ENCODE peak calls at places on chromosome 5, in six cellular contexts. A is GM13977; T is GM13976; B is germinal center; G is ELR; V is stimulated activated CD4-positive, alpha-beta T cell treated with anti-CD3 and anti-CD28 coated beads, Interleukin-12 subunit alpha, Interleukin-12 subunit beta, amount 100 ng/mL, for 24 hours. O is an unnamed sample.

GRCh38 chr5:58188287-58188651 is 271.6 kb downstream of the PLK2 start:
- DNase-seq in A (no peak), T (no peak), B (no peak), G (peak), V (no peak), O (no peak)

GRCh38 chr5:143153332-143154119 is 250.0 kb downstream of the NR3C1 start:
- DNase-seq in A (no peak), T (no peak), B (no peak), G (no peak), V (no peak), O (no peak)

GRCh38 chr5:181098642-181099452 is 32.1 kb downstream of the OR2V1 start:
- DNase-seq in A (no peak), T (no peak), B (no peak), G (peak), V (no peak), O (no peak)

GRCh38 chr5:61735999-61736398 is 403.9 kb downstream of the ZSWIM6 start:
- DNase-seq in A (no peak), T (no peak), B (no peak), G (no peak), V (no peak), O (no peak)

GRCh38 chr5:4630031-4630430 is 510.1 kb upstream of the ADAMTS16 start:
- DNase-seq in A (no peak), T (no peak), B (no peak), G (no peak), V (no peak), O (no peak)

GRCh38 chr5:83720805-83721431 is at the start of gene HAPLN1:
- DNase-seq in A (no peak), T (no peak), B (no peak), G (peak), V (no peak), O (no peak)

GRCh38 chr5:156934450-156935211 is 28.4 kb downstream of the TIMD4 start:
- DNase-seq in A (peak), T (no peak), B (peak), G (no peak), V (peak), O (no peak)

GRCh38 chr5:81626524-81626923 is 124.4 kb downstream of the SSBP2 start:
- DNase-seq in A (no peak), T (no peak), B (no peak), G (peak), V (no peak), O (no peak)

GRCh38 chr5:154207204-154207603 is 16.7 kb downstream of the GALNT10 start:
- DNase-seq in A (no peak), T (no peak), B (no peak), G (no peak), V (no peak), O (no peak)

GRCh38 chr5:153153086-153153485 is 337.4 kb upstream of the GRIA1 start:
- DNase-seq in A (no peak), T (no peak), B (no peak), G (peak), V (no peak), O (no peak)

GRCh38 chr5:15320896-15321295 is 179.1 kb upstream of the FBXL7 start:
- DNase-seq in A (no peak), T (no peak), B (no peak), G (no peak), V (no peak), O (no peak)

GRCh38 chr5:103340717-103341397 is 82.3 kb downstream of the MACIR start:
- DNase-seq in A (peak), T (peak), B (no peak), G (peak), V (no peak), O (peak)

GRCh38 chr5:67405101-67405364 is 208.4 kb upstream of the CD180 start:
- DNase-seq in A (no peak), T (no peak), B (no peak), G (no peak), V (no peak), O (no peak)

GRCh38 chr5:115068239-115069086 is 101.2 kb downstream of the TRIM36 start:
- DNase-seq in A (peak), T (peak), B (no peak), G (peak), V (no peak), O (peak)

GRCh38 chr5:131417240-131417869 is 153.5 kb downstream of the CDC42SE2 start:
- DNase-seq in A (peak), T (peak), B (peak), G (peak), V (peak), O (peak)

GRCh38 chr5:120298981-120299380 is 165.1 kb upstream of the PRR16 start:
- DNase-seq in A (no peak), T (no peak), B (no peak), G (no peak), V (no peak), O (no peak)

GRCh38 chr5:169688106-169688505 is 51.0 kb downstream of the DOCK2 start:
- DNase-seq in A (no peak), T (no peak), B (no peak), G (peak), V (no peak), O (no peak)

GRCh38 chr5:141604318-141604717 is 14.5 kb downstream of the DIAPH1 start:
- DNase-seq in A (no peak), T (no peak), B (no peak), G (peak), V (no peak), O (no peak)

GRCh38 chr5:27568811-27569210 is 530.4 kb upstream of the CDH9 start:
- DNase-seq in A (no peak), T (no peak), B (no peak), G (peak), V (no peak), O (no peak)

GRCh38 chr5:95730730-95731570 is at the start of gene RHOBTB3:
- DNase-seq in A (peak), T (peak), B (peak), G (peak), V (peak), O (no peak)

GRCh38 chr5:71925608-71926091 is 181.6 kb upstream of the MAP1B start:
- DNase-seq in A (no peak), T (no peak), B (no peak), G (no peak), V (no peak), O (no peak)

GRCh38 chr5:150274811-150275210 is 14.8 kb downstream of the CAMK2A start:
- DNase-seq in A (no peak), T (no peak), B (no peak), G (no peak), V (no peak), O (no peak)

GRCh38 chr5:154712518-154713437 is 42.4 kb upstream of the LARP1 start:
- DNase-seq in A (no peak), T (no peak), B (no peak), G (peak), V (no peak), O (no peak)

GRCh38 chr5:122997294-122997693 is 39.2 kb downstream of the PPIC start:
- DNase-seq in A (no peak), T (no peak), B (no peak), G (no peak), V (no peak), O (no peak)

GRCh38 chr5:113250341-113250953 is 184.3 kb downstream of the TSSK1B start:
- DNase-seq in A (no peak), T (no peak), B (no peak), G (peak), V (no peak), O (no peak)

GRCh38 chr5:103513696-103514095 is 48.9 kb downstream of the NUDT12 start:
- DNase-seq in A (no peak), T (no peak), B (no peak), G (no peak), V (no peak), O (no peak)

GRCh38 chr5:139740138-139740992 is 55.2 kb upstream of the PSD2 start:
- DNase-seq in A (peak), T (peak), B (no peak), G (no peak), V (no peak), O (no peak)

GRCh38 chr5:82445729-82446349 is 167.7 kb upstream of the RPS23 start:
- DNase-seq in A (no peak), T (no peak), B (no peak), G (no peak), V (no peak), O (no peak)

GRCh38 chr5:35618297-35618636 is 604 bp downstream of the SPEF2 start:
- DNase-seq in A (no peak), T (no peak), B (no peak), G (peak), V (no peak), O (no peak)

GRCh38 chr5:125152461-125153189 is 406.2 kb upstream of the ZNF608 start:
- DNase-seq in A (no peak), T (no peak), B (no peak), G (no peak), V (no peak), O (no peak)

GRCh38 chr5:146042628-146043279 is 62.6 kb downstream of the PLAC8L1 start:
- DNase-seq in A (no peak), T (no peak), B (no peak), G (peak), V (no peak), O (no peak)

GRCh38 chr5:141641634-141642278 is 5.0 kb downstream of the RELL2 start:
- DNase-seq in A (peak), T (peak), B (no peak), G (peak), V (no peak), O (no peak)

GRCh38 chr5:6849569-6849968 is 136.3 kb downstream of the TENT4A start:
- DNase-seq in A (no peak), T (no peak), B (no peak), G (no peak), V (no peak), O (no peak)

GRCh38 chr5:144179226-144179625 is 8.6 kb downstream of the KCTD16 start:
- DNase-seq in A (no peak), T (no peak), B (no peak), G (peak), V (no peak), O (no peak)

GRCh38 chr5:52692039-52692438 is 95.7 kb upstream of the ITGA1 start:
- DNase-seq in A (no peak), T (no peak), B (no peak), G (peak), V (no peak), O (no peak)